ENCODE peak calls at places on chromosomes 13 and 19, in ten cellular contexts. One of them, this sample, is unnamed.

GRCh38 chr19:7732045-7732444 is at the start of gene CLEC4G:
- DNase-seq in transverse colon: no peak
- DNase-seq in endothelial cell: no peak
- DNase-seq in IMR-90: no peak
- DNase-seq in PC-9: no peak
- DNase-seq in heart right ventricle: no peak
- DNase-seq in neural progenitor cell: no peak
- DNase-seq in cardiac fibroblast: no peak
- DNase-seq in astrocyte: no peak
- DNase-seq in heart left ventricle: no peak
- DNase-seq in this sample: no peak

GRCh38 chr13:43611631-43612416 is 174.9 kb downstream of the ENOX1 start:
- DNase-seq in transverse colon: no peak
- DNase-seq in endothelial cell: no peak
- DNase-seq in IMR-90: no peak
- DNase-seq in PC-9: no peak
- DNase-seq in heart right ventricle: no peak
- DNase-seq in neural progenitor cell: no peak
- DNase-seq in cardiac fibroblast: no peak
- DNase-seq in astrocyte: no peak
- DNase-seq in heart left ventricle: no peak
- DNase-seq in this sample: no peak

GRCh38 chr19:14435320-14436050 is 2.4 kb downstream of the PKN1 start:
- DNase-seq in transverse colon: no peak
- DNase-seq in endothelial cell: no peak
- DNase-seq in IMR-90: no peak
- DNase-seq in PC-9: no peak
- DNase-seq in heart right ventricle: no peak
- DNase-seq in neural progenitor cell: no peak
- DNase-seq in cardiac fibroblast: no peak
- DNase-seq in astrocyte: no peak
- DNase-seq in heart left ventricle: no peak
- DNase-seq in this sample: no peak

GRCh38 chr19:49857061-49857833 is 6.3 kb downstream of the PTOV1 start:
- DNase-seq in transverse colon: no peak
- DNase-seq in endothelial cell: no peak
- DNase-seq in IMR-90: no peak
- DNase-seq in PC-9: no peak
- DNase-seq in heart right ventricle: no peak
- DNase-seq in neural progenitor cell: no peak
- DNase-seq in cardiac fibroblast: no peak
- DNase-seq in astrocyte: no peak
- DNase-seq in heart left ventricle: no peak
- DNase-seq in this sample: no peak

GRCh38 chr13:110307697-110308376 is 753 bp downstream of the COL4A2 start:
- DNase-seq in transverse colon: no peak
- DNase-seq in endothelial cell: no peak
- DNase-seq in IMR-90: peak; percentile 59
- DNase-seq in PC-9: no peak
- DNase-seq in heart right ventricle: peak; percentile 38
- DNase-seq in neural progenitor cell: peak; percentile 59
- DNase-seq in cardiac fibroblast: peak; percentile 60
- DNase-seq in astrocyte: peak; percentile 56
- DNase-seq in heart left ventricle: no peak
- DNase-seq in this sample: no peak

GRCh38 chr19:51571599-51571998 is 516 bp downstream of the ZNF175 start:
- DNase-seq in transverse colon: no peak
- DNase-seq in endothelial cell: no peak
- DNase-seq in IMR-90: peak; percentile 12
- DNase-seq in PC-9: no peak
- DNase-seq in heart right ventricle: no peak
- DNase-seq in neural progenitor cell: no peak
- DNase-seq in cardiac fibroblast: peak; percentile 15
- DNase-seq in astrocyte: no peak
- DNase-seq in heart left ventricle: no peak
- DNase-seq in this sample: no peak

GRCh38 chr13:113917523-113918371 is 53.9 kb upstream of the GAS6 start:
- DNase-seq in transverse colon: no peak
- DNase-seq in endothelial cell: no peak
- DNase-seq in IMR-90: no peak
- DNase-seq in PC-9: no peak
- DNase-seq in heart right ventricle: no peak
- DNase-seq in neural progenitor cell: no peak
- DNase-seq in cardiac fibroblast: no peak
- DNase-seq in astrocyte: no peak
- DNase-seq in heart left ventricle: peak; percentile 2
- DNase-seq in this sample: no peak

GRCh38 chr13:32409561-32410440 is 18.1 kb downstream of the N4BP2L1 start:
- DNase-seq in transverse colon: no peak
- DNase-seq in endothelial cell: peak; percentile 34
- DNase-seq in IMR-90: peak; percentile 63
- DNase-seq in PC-9: no peak
- DNase-seq in heart right ventricle: peak; percentile 46
- DNase-seq in neural progenitor cell: peak; percentile 60
- DNase-seq in cardiac fibroblast: peak; percentile 87
- DNase-seq in astrocyte: peak; percentile 66
- DNase-seq in heart left ventricle: peak; percentile 51
- DNase-seq in this sample: no peak

DNA sequence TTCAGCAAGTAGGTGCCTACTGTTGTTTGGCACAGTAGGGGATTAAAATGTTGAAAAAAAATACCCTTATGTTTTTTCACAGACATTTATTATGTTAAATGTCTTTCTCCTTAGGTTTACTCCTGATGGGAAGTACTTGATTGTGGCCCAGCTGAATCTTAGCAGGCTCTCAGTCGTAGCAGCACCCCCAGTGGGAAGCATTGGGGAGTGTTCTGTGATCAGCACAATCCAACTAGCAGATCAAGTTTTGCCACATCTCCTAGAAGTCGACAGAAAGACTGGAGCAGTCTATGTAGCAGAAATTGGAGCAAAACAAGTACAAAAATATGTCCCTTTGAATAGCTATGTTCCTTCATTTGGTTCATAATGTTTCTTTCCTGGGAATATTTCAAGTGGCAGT is 9.3 kb downstream of the NHLRC3 start:
- DNase-seq in transverse colon: no peak
- DNase-seq in endothelial cell: peak; percentile 19
- DNase-seq in IMR-90: no peak
- DNase-seq in PC-9: peak; percentile 32
- DNase-seq in heart right ventricle: no peak
- DNase-seq in neural progenitor cell: peak; percentile 42
- DNase-seq in cardiac fibroblast: no peak
- DNase-seq in astrocyte: no peak
- DNase-seq in heart left ventricle: no peak
- DNase-seq in this sample: no peak
- TF ChIP-seq CTCF in transverse colon: no peak
- TF ChIP-seq CTCF in endothelial cell: no peak
- TF ChIP-seq CTCF in IMR-90: no peak
- TF ChIP-seq CTCF in PC-9: no peak
- TF ChIP-seq CTCF in heart right ventricle: no peak
- TF ChIP-seq CTCF in neural progenitor cell: peak; percentile 42
- TF ChIP-seq CTCF in cardiac fibroblast: no peak
- TF ChIP-seq CTCF in astrocyte: no peak
- TF ChIP-seq CTCF in heart left ventricle: no peak
- TF ChIP-seq CTCF in this sample: no peak

GRCh38 chr19:40808021-40808325 is 9.0 kb downstream of the EGLN2 start:
- DNase-seq in transverse colon: no peak
- DNase-seq in endothelial cell: no peak
- DNase-seq in IMR-90: no peak
- DNase-seq in PC-9: no peak
- DNase-seq in heart right ventricle: no peak
- DNase-seq in neural progenitor cell: no peak
- DNase-seq in cardiac fibroblast: no peak
- DNase-seq in astrocyte: no peak
- DNase-seq in heart left ventricle: no peak
- DNase-seq in this sample: no peak

GRCh38 chr19:40805258-40805868 is 6.4 kb downstream of the EGLN2 start:
- DNase-seq in transverse colon: peak; percentile 64
- DNase-seq in endothelial cell: no peak
- DNase-seq in IMR-90: no peak
- DNase-seq in PC-9: no peak
- DNase-seq in heart right ventricle: no peak
- DNase-seq in neural progenitor cell: no peak
- DNase-seq in cardiac fibroblast: no peak
- DNase-seq in astrocyte: no peak
- DNase-seq in heart left ventricle: no peak
- DNase-seq in this sample: no peak

GRCh38 chr19:40808497-40808896 is 9.5 kb downstream of the EGLN2 start:
- DNase-seq in transverse colon: no peak
- DNase-seq in endothelial cell: no peak
- DNase-seq in IMR-90: no peak
- DNase-seq in PC-9: no peak
- DNase-seq in heart right ventricle: no peak
- DNase-seq in neural progenitor cell: no peak
- DNase-seq in cardiac fibroblast: no peak
- DNase-seq in astrocyte: no peak
- DNase-seq in heart left ventricle: no peak
- DNase-seq in this sample: no peak

GRCh38 chr19:40806385-40807146 is 7.6 kb downstream of the EGLN2 start:
- DNase-seq in transverse colon: peak; percentile 76
- DNase-seq in endothelial cell: peak; percentile 95
- DNase-seq in IMR-90: peak; percentile 95
- DNase-seq in PC-9: no peak
- DNase-seq in heart right ventricle: peak; percentile 80
- DNase-seq in neural progenitor cell: peak; percentile 97
- DNase-seq in cardiac fibroblast: peak; percentile 98
- DNase-seq in astrocyte: peak; percentile 94
- DNase-seq in heart left ventricle: peak; percentile 90
- DNase-seq in this sample: peak; percentile 80

DNA sequence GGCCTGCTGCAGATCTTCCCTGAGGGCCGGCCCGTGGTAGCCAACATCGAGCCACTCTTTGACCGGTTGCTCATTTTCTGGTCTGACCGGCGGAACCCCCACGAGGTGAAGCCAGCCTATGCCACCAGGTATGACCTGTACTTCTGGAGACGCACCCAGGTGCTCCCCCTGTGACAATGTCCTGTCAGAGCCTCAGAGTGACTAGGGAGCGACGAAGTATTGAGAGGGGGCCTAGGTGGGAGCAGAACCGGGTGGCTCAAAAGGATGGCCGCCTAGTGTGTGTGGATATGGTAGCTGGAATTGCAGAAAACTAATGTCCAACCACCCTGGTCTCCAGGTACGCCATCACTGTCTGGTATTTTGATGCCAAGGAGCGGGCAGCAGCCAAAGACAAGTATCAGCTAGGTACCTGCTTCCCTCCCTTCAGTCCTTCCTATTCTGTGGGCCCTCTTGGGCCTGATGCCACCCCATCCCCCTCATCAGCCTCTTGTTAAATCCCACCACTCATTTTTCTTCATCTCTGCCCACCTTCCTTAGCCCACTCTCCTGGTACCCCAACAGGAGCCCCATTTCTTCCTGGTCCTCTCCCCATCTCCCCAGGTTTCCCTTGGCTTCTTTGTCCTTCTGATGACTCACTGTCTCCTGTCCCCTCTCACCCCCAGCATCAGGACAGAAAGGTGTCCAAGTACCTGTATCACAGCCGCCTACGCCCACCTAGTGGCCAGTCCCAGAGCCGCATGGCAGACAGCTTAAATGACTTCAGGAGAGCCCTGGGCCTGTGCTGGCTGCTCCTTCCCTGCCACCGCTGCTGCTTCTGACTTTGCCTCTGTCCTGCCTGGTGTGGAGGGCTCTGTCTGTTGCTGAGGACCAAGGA is 8.4 kb downstream of the EGLN2 start:
- DNase-seq in transverse colon: no peak
- DNase-seq in endothelial cell: peak; percentile 47
- DNase-seq in IMR-90: no peak
- DNase-seq in PC-9: peak; percentile 62
- DNase-seq in heart right ventricle: no peak
- DNase-seq in neural progenitor cell: peak; percentile 51
- DNase-seq in cardiac fibroblast: no peak
- DNase-seq in astrocyte: no peak
- DNase-seq in heart left ventricle: no peak
- DNase-seq in this sample: no peak
- TF ChIP-seq CTCF in transverse colon: no peak
- TF ChIP-seq CTCF in endothelial cell: peak; percentile 37
- TF ChIP-seq CTCF in IMR-90: peak; percentile 26
- TF ChIP-seq CTCF in PC-9: peak; percentile 68
- TF ChIP-seq CTCF in heart right ventricle: no peak
- TF ChIP-seq CTCF in neural progenitor cell: peak; percentile 44
- TF ChIP-seq CTCF in cardiac fibroblast: peak; percentile 28
- TF ChIP-seq CTCF in astrocyte: no peak
- TF ChIP-seq CTCF in heart left ventricle: peak; percentile 4
- TF ChIP-seq CTCF in this sample: peak; percentile 11

GRCh38 chr19:32823747-32824102 is 45.8 kb downstream of the SLC7A9 start:
- DNase-seq in transverse colon: no peak
- DNase-seq in endothelial cell: no peak
- DNase-seq in IMR-90: no peak
- DNase-seq in PC-9: no peak
- DNase-seq in heart right ventricle: no peak
- DNase-seq in neural progenitor cell: no peak
- DNase-seq in cardiac fibroblast: no peak
- DNase-seq in astrocyte: no peak
- DNase-seq in heart left ventricle: no peak
- DNase-seq in this sample: no peak

GRCh38 chr19:32828139-32828538 is 41.4 kb downstream of the SLC7A9 start:
- DNase-seq in transverse colon: no peak
- DNase-seq in endothelial cell: no peak
- DNase-seq in IMR-90: no peak
- DNase-seq in PC-9: no peak
- DNase-seq in heart right ventricle: no peak
- DNase-seq in neural progenitor cell: no peak
- DNase-seq in cardiac fibroblast: no peak
- DNase-seq in astrocyte: no peak
- DNase-seq in heart left ventricle: no peak
- DNase-seq in this sample: no peak

GRCh38 chr19:32824906-32825608 is 44.5 kb downstream of the SLC7A9 start:
- DNase-seq in transverse colon: no peak
- DNase-seq in endothelial cell: no peak
- DNase-seq in IMR-90: no peak
- DNase-seq in PC-9: no peak
- DNase-seq in heart right ventricle: no peak
- DNase-seq in neural progenitor cell: peak; percentile 74
- DNase-seq in cardiac fibroblast: no peak
- DNase-seq in astrocyte: no peak
- DNase-seq in heart left ventricle: no peak
- DNase-seq in this sample: no peak

GRCh38 chr19:32822916-32823746 is 46.4 kb downstream of the SLC7A9 start:
- DNase-seq in transverse colon: no peak
- DNase-seq in endothelial cell: no peak
- DNase-seq in IMR-90: no peak
- DNase-seq in PC-9: no peak
- DNase-seq in heart right ventricle: no peak
- DNase-seq in neural progenitor cell: no peak
- DNase-seq in cardiac fibroblast: no peak
- DNase-seq in astrocyte: no peak
- DNase-seq in heart left ventricle: no peak
- DNase-seq in this sample: no peak

DNA sequence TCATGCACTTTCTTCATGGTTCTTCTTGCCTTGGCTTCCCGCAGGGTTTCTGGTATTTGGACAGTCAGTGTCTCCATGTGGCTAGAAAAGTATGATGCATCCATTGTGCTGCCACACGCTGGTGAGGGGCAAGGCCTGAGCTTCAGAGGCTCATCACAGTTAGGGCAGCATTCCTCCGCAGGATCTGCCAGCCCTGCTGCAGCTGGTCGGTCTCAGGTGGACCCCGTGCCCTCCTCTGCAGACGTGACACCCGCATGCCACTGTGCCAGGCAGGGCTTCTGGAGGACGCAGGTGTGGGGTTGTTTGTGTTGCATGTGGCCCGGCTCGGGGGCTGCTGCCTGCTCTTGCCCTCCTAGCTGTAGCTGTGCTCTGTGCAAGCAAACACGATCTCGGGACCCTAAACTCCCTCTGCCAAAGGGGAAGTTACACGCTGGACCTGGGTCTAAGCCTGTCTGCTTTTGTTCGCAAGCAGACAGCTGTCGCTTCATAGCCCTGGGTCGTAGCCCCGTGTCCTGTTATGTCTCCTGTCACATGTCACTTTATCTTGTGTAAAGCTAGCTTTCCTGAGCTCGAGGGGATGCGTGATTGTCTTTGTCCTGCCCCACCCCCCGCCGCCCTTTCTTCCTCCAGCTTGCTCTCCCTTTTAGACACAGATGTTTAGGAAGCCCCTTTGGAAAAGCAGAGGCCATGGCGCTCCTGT is 45.3 kb downstream of the SLC7A9 start:
- DNase-seq in transverse colon: no peak
- DNase-seq in endothelial cell: no peak
- DNase-seq in IMR-90: no peak
- DNase-seq in PC-9: no peak
- DNase-seq in heart right ventricle: no peak
- DNase-seq in neural progenitor cell: peak; percentile 36
- DNase-seq in cardiac fibroblast: no peak
- DNase-seq in astrocyte: no peak
- DNase-seq in heart left ventricle: no peak
- DNase-seq in this sample: no peak
- TF ChIP-seq CTCF in transverse colon: no peak
- TF ChIP-seq CTCF in endothelial cell: no peak
- TF ChIP-seq CTCF in IMR-90: no peak
- TF ChIP-seq CTCF in PC-9: no peak
- TF ChIP-seq CTCF in heart right ventricle: no peak
- TF ChIP-seq CTCF in neural progenitor cell: no peak
- TF ChIP-seq CTCF in cardiac fibroblast: no peak
- TF ChIP-seq CTCF in astrocyte: no peak
- TF ChIP-seq CTCF in heart left ventricle: no peak
- TF ChIP-seq CTCF in this sample: no peak

GRCh38 chr19:30228726-30229523 is 143.3 kb upstream of the ZNF536 start:
- DNase-seq in transverse colon: no peak
- DNase-seq in endothelial cell: peak; percentile 43
- DNase-seq in IMR-90: peak; percentile 6
- DNase-seq in PC-9: no peak
- DNase-seq in heart right ventricle: no peak
- DNase-seq in neural progenitor cell: peak; percentile 65
- DNase-seq in cardiac fibroblast: peak; percentile 15
- DNase-seq in astrocyte: no peak
- DNase-seq in heart left ventricle: no peak
- DNase-seq in this sample: no peak
- TF ChIP-seq CTCF in transverse colon: no peak
- TF ChIP-seq CTCF in endothelial cell: no peak
- TF ChIP-seq CTCF in IMR-90: no peak
- TF ChIP-seq CTCF in PC-9: no peak
- TF ChIP-seq CTCF in heart right ventricle: no peak
- TF ChIP-seq CTCF in neural progenitor cell: no peak
- TF ChIP-seq CTCF in cardiac fibroblast: no peak
- TF ChIP-seq CTCF in astrocyte: no peak
- TF ChIP-seq CTCF in heart left ventricle: no peak
- TF ChIP-seq CTCF in this sample: no peak

This sample was measured in mesothelial cell of epicardium.